ENCODE peak calls at places on chromosomes 5 and 9, in eight cellular contexts. One of them, this sample, is unnamed. For H3K4me1, the result is how much of the 10 kb centered on the place peaks cover.

GRCh38 chr5:175895701-175896102 is 24.3 kb downstream of the CPLX2 start:
- DNase-seq in heart right ventricle: peak
- DNase-seq in CD8-positive, alpha-beta T cell: peak
- DNase-seq in MM.1S: no peak
- DNase-seq in psoas muscle: no peak
- DNase-seq in spleen: no peak
- DNase-seq in body of pancreas: no peak
- DNase-seq in fibroblast of lung: no peak
- DNase-seq in this sample: no peak

GRCh38 chr9:128911529-128912035 is 9.2 kb upstream of the PHYHD1 start:
- DNase-seq in body of pancreas: no peak
- DNase-seq in MM.1S: no peak
- DNase-seq in psoas muscle: peak
- DNase-seq in fibroblast of lung: peak
- DNase-seq in spleen: peak
- DNase-seq in CD8-positive, alpha-beta T cell: no peak
- DNase-seq in heart right ventricle: peak
- DNase-seq in this sample: peak

GRCh38 chr5:109682383-109682782 is 7.3 kb upstream of the MAN2A1 start:
- DNase-seq in CD8-positive, alpha-beta T cell: no peak
- DNase-seq in psoas muscle: no peak
- DNase-seq in MM.1S: no peak
- DNase-seq in body of pancreas: no peak
- DNase-seq in spleen: no peak
- DNase-seq in fibroblast of lung: no peak
- DNase-seq in heart right ventricle: no peak
- DNase-seq in this sample: no peak

GRCh38 chr5:10556331-10556807 is 7.5 kb upstream of the ANKRD33B start:
- DNase-seq in MM.1S: no peak
- DNase-seq in heart right ventricle: no peak
- DNase-seq in body of pancreas: no peak
- DNase-seq in fibroblast of lung: peak
- DNase-seq in CD8-positive, alpha-beta T cell: no peak
- DNase-seq in spleen: no peak
- DNase-seq in psoas muscle: no peak
- DNase-seq in this sample: no peak

GRCh38 chr9:114308361-114308950 is 14.4 kb upstream of the ORM1 start:
- DNase-seq in CD8-positive, alpha-beta T cell: no peak
- DNase-seq in psoas muscle: no peak
- DNase-seq in MM.1S: no peak
- DNase-seq in spleen: peak
- DNase-seq in fibroblast of lung: no peak
- DNase-seq in heart right ventricle: no peak
- DNase-seq in body of pancreas: peak
- DNase-seq in this sample: no peak

GRCh38 chr9:36721846-36722588 is 149.3 kb downstream of the MELK start:
- DNase-seq in spleen: no peak
- DNase-seq in MM.1S: no peak
- DNase-seq in psoas muscle: no peak
- DNase-seq in CD8-positive, alpha-beta T cell: no peak
- DNase-seq in heart right ventricle: no peak
- DNase-seq in body of pancreas: peak
- DNase-seq in fibroblast of lung: peak
- DNase-seq in this sample: no peak

GRCh38 chr9:101333923-101334702 is 50.7 kb downstream of the BAAT start:
- DNase-seq in psoas muscle: no peak
- DNase-seq in body of pancreas: no peak
- DNase-seq in MM.1S: no peak
- DNase-seq in fibroblast of lung: no peak
- DNase-seq in heart right ventricle: no peak
- DNase-seq in spleen: no peak
- DNase-seq in CD8-positive, alpha-beta T cell: no peak
- DNase-seq in this sample: no peak

GRCh38 chr9:70318002-70318401 is 59.2 kb downstream of the SMC5 start:
- DNase-seq in spleen: no peak
- DNase-seq in body of pancreas: no peak
- DNase-seq in MM.1S: no peak
- DNase-seq in fibroblast of lung: no peak
- DNase-seq in heart right ventricle: no peak
- DNase-seq in CD8-positive, alpha-beta T cell: no peak
- DNase-seq in psoas muscle: no peak
- DNase-seq in this sample: no peak

GRCh38 chr5:83518676-83519075 is 47.1 kb downstream of the VCAN start:
- DNase-seq in heart right ventricle: no peak
- DNase-seq in fibroblast of lung: no peak
- DNase-seq in spleen: no peak
- DNase-seq in MM.1S: no peak
- DNase-seq in psoas muscle: no peak
- DNase-seq in CD8-positive, alpha-beta T cell: no peak
- DNase-seq in body of pancreas: no peak
- DNase-seq in this sample: no peak

GRCh38 chr5:157303667-157304327 is 37.9 kb downstream of the CYFIP2 start:
- DNase-seq in psoas muscle: peak
- DNase-seq in spleen: no peak
- DNase-seq in fibroblast of lung: no peak
- DNase-seq in heart right ventricle: peak
- DNase-seq in MM.1S: no peak
- DNase-seq in CD8-positive, alpha-beta T cell: peak
- DNase-seq in body of pancreas: no peak
- DNase-seq in this sample: no peak
- TF ChIP-seq CTCF in psoas muscle: no peak
- TF ChIP-seq CTCF in spleen: no peak
- TF ChIP-seq CTCF in fibroblast of lung: no peak
- TF ChIP-seq CTCF in heart right ventricle: peak
- TF ChIP-seq CTCF in MM.1S: peak
- TF ChIP-seq CTCF in CD8-positive, alpha-beta T cell: peak
- TF ChIP-seq CTCF in body of pancreas: no peak
- TF ChIP-seq CTCF in this sample: no peak

GRCh38 chr9:126635061-126635460 is 21.3 kb downstream of the LMX1B start:
- DNase-seq in spleen: no peak
- DNase-seq in heart right ventricle: no peak
- DNase-seq in CD8-positive, alpha-beta T cell: no peak
- DNase-seq in psoas muscle: no peak
- DNase-seq in body of pancreas: no peak
- DNase-seq in fibroblast of lung: no peak
- DNase-seq in MM.1S: no peak
- DNase-seq in this sample: no peak

GRCh38 chr9:126638571-126639132 is 24.9 kb downstream of the LMX1B start:
- DNase-seq in CD8-positive, alpha-beta T cell: no peak
- DNase-seq in fibroblast of lung: no peak
- DNase-seq in psoas muscle: no peak
- DNase-seq in MM.1S: no peak
- DNase-seq in body of pancreas: no peak
- DNase-seq in heart right ventricle: no peak
- DNase-seq in spleen: no peak
- DNase-seq in this sample: no peak

GRCh38 chr9:126637002-126637849 is 23.5 kb downstream of the LMX1B start:
- DNase-seq in MM.1S: no peak
- DNase-seq in body of pancreas: no peak
- DNase-seq in fibroblast of lung: no peak
- DNase-seq in spleen: no peak
- DNase-seq in psoas muscle: no peak
- DNase-seq in heart right ventricle: no peak
- DNase-seq in CD8-positive, alpha-beta T cell: peak
- DNase-seq in this sample: no peak

GRCh38 chr9:126633881-126634558 is 20.3 kb downstream of the LMX1B start:
- DNase-seq in MM.1S: no peak
- DNase-seq in heart right ventricle: no peak
- DNase-seq in spleen: no peak
- DNase-seq in psoas muscle: no peak
- DNase-seq in fibroblast of lung: no peak
- DNase-seq in CD8-positive, alpha-beta T cell: no peak
- DNase-seq in body of pancreas: no peak
- DNase-seq in this sample: no peak

GRCh38 chr9:126635661-126636439 is 22.1 kb downstream of the LMX1B start:
- DNase-seq in spleen: no peak
- DNase-seq in CD8-positive, alpha-beta T cell: no peak
- DNase-seq in fibroblast of lung: no peak
- DNase-seq in heart right ventricle: no peak
- DNase-seq in body of pancreas: no peak
- DNase-seq in psoas muscle: no peak
- DNase-seq in MM.1S: no peak
- DNase-seq in this sample: no peak
- H3K4me1 ChIP-seq in spleen: under half
- H3K4me1 ChIP-seq in CD8-positive, alpha-beta T cell: under half
- H3K4me1 ChIP-seq in fibroblast of lung: under half
- H3K4me1 ChIP-seq in heart right ventricle: under half
- H3K4me1 ChIP-seq in body of pancreas: under half
- H3K4me1 ChIP-seq in psoas muscle: under half
- H3K4me1 ChIP-seq in MM.1S: under half
- H3K4me1 ChIP-seq in this sample: under half

GRCh38 chr9:74357577-74357976 is 139.6 kb upstream of the RORB start:
- DNase-seq in MM.1S: no peak
- DNase-seq in CD8-positive, alpha-beta T cell: no peak
- DNase-seq in psoas muscle: no peak
- DNase-seq in fibroblast of lung: no peak
- DNase-seq in spleen: no peak
- DNase-seq in heart right ventricle: no peak
- DNase-seq in body of pancreas: no peak
- DNase-seq in this sample: no peak

GRCh38 chr9:74358944-74359343 is 138.2 kb upstream of the RORB start:
- DNase-seq in spleen: no peak
- DNase-seq in body of pancreas: no peak
- DNase-seq in CD8-positive, alpha-beta T cell: no peak
- DNase-seq in psoas muscle: no peak
- DNase-seq in heart right ventricle: no peak
- DNase-seq in fibroblast of lung: no peak
- DNase-seq in MM.1S: no peak
- DNase-seq in this sample: no peak

DNA sequence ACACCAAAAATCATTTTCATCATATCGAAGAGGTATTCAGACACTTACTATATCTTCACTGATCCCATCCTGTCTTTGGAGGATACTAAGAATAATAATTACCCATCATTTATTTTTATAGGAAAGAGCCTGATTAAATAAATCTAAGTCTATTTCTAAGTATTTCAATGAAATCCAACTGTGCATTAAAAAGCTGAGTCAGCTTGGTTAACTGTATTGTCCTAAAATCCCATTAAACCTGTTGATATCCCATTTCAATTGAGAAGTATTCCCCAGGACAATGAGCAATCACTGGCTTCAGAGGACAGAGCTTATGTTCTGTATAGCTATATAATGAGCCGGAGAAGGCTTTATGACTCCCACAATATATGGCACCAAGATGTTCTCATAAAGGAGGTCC is 142.0 kb upstream of the RORB start:
- DNase-seq in body of pancreas: no peak
- DNase-seq in MM.1S: no peak
- DNase-seq in spleen: no peak
- DNase-seq in fibroblast of lung: no peak
- DNase-seq in heart right ventricle: no peak
- DNase-seq in psoas muscle: no peak
- DNase-seq in CD8-positive, alpha-beta T cell: no peak
- DNase-seq in this sample: no peak
- TF ChIP-seq CTCF in body of pancreas: no peak
- TF ChIP-seq CTCF in MM.1S: no peak
- TF ChIP-seq CTCF in spleen: no peak
- TF ChIP-seq CTCF in fibroblast of lung: no peak
- TF ChIP-seq CTCF in heart right ventricle: no peak
- TF ChIP-seq CTCF in psoas muscle: no peak
- TF ChIP-seq CTCF in CD8-positive, alpha-beta T cell: no peak
- TF ChIP-seq CTCF in this sample: no peak

GRCh38 chr5:17238521-17239041 is 21.1 kb downstream of the BASP1 start:
- DNase-seq in psoas muscle: no peak
- DNase-seq in CD8-positive, alpha-beta T cell: no peak
- DNase-seq in spleen: no peak
- DNase-seq in MM.1S: no peak
- DNase-seq in body of pancreas: no peak
- DNase-seq in heart right ventricle: no peak
- DNase-seq in fibroblast of lung: peak
- DNase-seq in this sample: no peak

GRCh38 chr5:17233488-17233887 is 16.1 kb downstream of the BASP1 start:
- DNase-seq in MM.1S: no peak
- DNase-seq in fibroblast of lung: peak
- DNase-seq in psoas muscle: no peak
- DNase-seq in CD8-positive, alpha-beta T cell: no peak
- DNase-seq in spleen: no peak
- DNase-seq in body of pancreas: no peak
- DNase-seq in heart right ventricle: no peak
- DNase-seq in this sample: no peak

GRCh38 chr5:17234384-17234783 is 17.0 kb downstream of the BASP1 start:
- DNase-seq in MM.1S: no peak
- DNase-seq in heart right ventricle: no peak
- DNase-seq in fibroblast of lung: no peak
- DNase-seq in spleen: no peak
- DNase-seq in body of pancreas: no peak
- DNase-seq in psoas muscle: no peak
- DNase-seq in CD8-positive, alpha-beta T cell: no peak
- DNase-seq in this sample: no peak

GRCh38 chr5:17232405-17232804 is 15.0 kb downstream of the BASP1 start:
- DNase-seq in spleen: no peak
- DNase-seq in fibroblast of lung: no peak
- DNase-seq in heart right ventricle: no peak
- DNase-seq in MM.1S: no peak
- DNase-seq in psoas muscle: no peak
- DNase-seq in body of pancreas: no peak
- DNase-seq in CD8-positive, alpha-beta T cell: no peak
- DNase-seq in this sample: no peak

DNA sequence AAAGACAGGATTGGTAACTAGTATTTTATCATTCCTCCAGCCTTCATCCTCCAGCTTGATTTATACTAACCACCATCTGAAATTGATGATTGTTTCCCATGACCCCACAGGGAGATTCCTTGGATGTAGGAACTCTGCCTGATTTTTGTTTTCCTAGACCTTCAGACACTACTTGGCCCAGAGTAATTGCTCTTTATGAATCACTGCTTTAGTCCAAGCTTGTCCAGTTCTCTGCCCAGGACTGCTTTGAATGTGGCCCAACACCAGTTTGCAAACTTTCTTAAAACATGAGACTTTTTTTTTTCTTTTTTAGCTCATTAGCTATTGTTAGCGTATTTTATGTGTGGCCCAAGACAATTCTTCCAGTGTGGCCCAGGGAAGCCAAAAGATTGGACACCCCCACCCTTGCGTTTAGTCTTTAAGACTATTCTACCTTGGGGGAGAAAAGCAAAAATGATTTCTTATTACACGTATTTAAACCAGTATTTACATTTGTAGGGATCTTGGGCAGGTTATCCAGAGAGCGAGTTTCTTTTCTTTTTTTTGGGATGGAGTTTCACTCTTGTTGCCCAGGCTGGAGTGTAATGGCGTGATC is 18.4 kb downstream of the BASP1 start:
- DNase-seq in fibroblast of lung: peak
- DNase-seq in spleen: no peak
- DNase-seq in MM.1S: no peak
- DNase-seq in CD8-positive, alpha-beta T cell: no peak
- DNase-seq in heart right ventricle: no peak
- DNase-seq in psoas muscle: no peak
- DNase-seq in body of pancreas: no peak
- DNase-seq in this sample: no peak
- H3K4me1 ChIP-seq in fibroblast of lung: under half
- H3K4me1 ChIP-seq in spleen: under half
- H3K4me1 ChIP-seq in MM.1S: under half
- H3K4me1 ChIP-seq in CD8-positive, alpha-beta T cell: under half
- H3K4me1 ChIP-seq in heart right ventricle: under half
- H3K4me1 ChIP-seq in psoas muscle: under half
- H3K4me1 ChIP-seq in body of pancreas: under half
- H3K4me1 ChIP-seq in this sample: under half